ENCODE peak calls at places on chromosomes 16 and 17, in four cellular contexts. Y, L, S and I are unnamed samples.

GRCh38 chr17:18100616-18101015 is 7.9 kb upstream of the MYO15A start:
- DNase-seq in Y (no peak), L (no peak), S (no peak), I (no peak)

GRCh38 chr16:57149391-57149790 is 36.4 kb downstream of the PSME3IP1 start:
- DNase-seq in Y (no peak), L (no peak), S (no peak), I (no peak)

GRCh38 chr17:62724398-62725146 is 83.5 kb downstream of the MARCHF10 start:
- DNase-seq in Y (no peak), L (peak), S (no peak), I (peak)

GRCh38 chr17:60231691-60232090 is 81.9 kb downstream of the CA4 start:
- DNase-seq in Y (no peak), L (no peak), S (no peak), I (peak)

GRCh38 chr17:18002171-18002570 is 29.5 kb downstream of the DRC3 start:
- DNase-seq in Y (no peak), L (no peak), S (no peak), I (no peak)

GRCh38 chr17:5557485-5557884 is 26.8 kb downstream of the NLRP1 start:
- DNase-seq in Y (no peak), L (no peak), S (no peak), I (peak)

GRCh38 chr17:57940653-57941329 is 14.4 kb downstream of the CUEDC1 start:
- DNase-seq in Y (no peak), L (no peak), S (no peak), I (no peak)

GRCh38 chr17:82358467-82359350 is at the start of gene TEX19:
- DNase-seq in Y (peak), L (no peak), S (no peak), I (no peak)

GRCh38 chr17:62653002-62653830 is 25.7 kb downstream of the MRC2 start:
- DNase-seq in Y (peak), L (peak), S (peak), I (no peak)

GRCh38 chr17:47725446-47726109 is 7.5 kb upstream of the TBX21 start:
- DNase-seq in Y (no peak), L (no peak), S (no peak), I (no peak)

GRCh38 chr16:3819741-3820724 is 60.5 kb downstream of the CREBBP start:
- DNase-seq in Y (no peak), L (no peak), S (no peak), I (peak)

GRCh38 chr17:77474292-77474988 is 333.7 kb downstream of the SEC14L1 start:
- DNase-seq in Y (no peak), L (no peak), S (no peak), I (no peak)

GRCh38 chr17:15039366-15039765 is 225.8 kb downstream of the PMP22 start:
- DNase-seq in Y (no peak), L (no peak), S (no peak), I (peak)

GRCh38 chr17:40779181-40779909 is 3.0 kb downstream of the KRT27 start:
- DNase-seq in Y (peak), L (no peak), S (no peak), I (peak)

GRCh38 chr16:27813591-27813990 is 249.9 kb downstream of the GSG1L start:
- DNase-seq in Y (no peak), L (no peak), S (no peak), I (no peak)

GRCh38 chr17:72588961-72589360 is 468.1 kb downstream of the SOX9 start:
- DNase-seq in Y (no peak), L (peak), S (no peak), I (peak)

GRCh38 chr16:813204-813915 is 12.8 kb upstream of the GNG13 start:
- DNase-seq in Y (peak), L (no peak), S (no peak), I (no peak)

GRCh38 chr16:3004781-3005284 is 7.9 kb upstream of the CLDN9 start:
- DNase-seq in Y (peak), L (peak), S (no peak), I (no peak)

GRCh38 chr16:5024632-5025031 is 9.1 kb downstream of the NAGPA start:
- DNase-seq in Y (peak), L (no peak), S (no peak), I (peak)

GRCh38 chr17:68239967-68240366 is 7.9 kb upstream of the AMZ2 start:
- DNase-seq in Y (no peak), L (no peak), S (no peak), I (no peak)

GRCh38 chr16:30185141-30185682 is 1.8 kb downstream of the CORO1A start:
- DNase-seq in Y (no peak), L (peak), S (no peak), I (no peak)

GRCh38 chr17:357634-358033 is 5.0 kb upstream of the RPH3AL start:
- DNase-seq in Y (no peak), L (no peak), S (no peak), I (no peak)

GRCh38 chr16:54462151-54462651 is 175.6 kb upstream of the IRX3 start:
- DNase-seq in Y (no peak), L (no peak), S (no peak), I (no peak)

GRCh38 chr17:74893936-74894671 is 671 bp upstream of the FADS6 start:
- DNase-seq in Y (no peak), L (no peak), S (no peak), I (no peak)
- H3K4me3 ChIP-seq in Y (peak), L (no peak), S (no peak), I (no peak)

GRCh38 chr17:7583253-7584109 is at the start of gene MPDU1:
- DNase-seq in Y (peak), L (peak), S (peak), I (peak)
- TF ChIP-seq CTCF in Y (no peak), L (no peak), S (no peak), I (no peak)

DNA sequence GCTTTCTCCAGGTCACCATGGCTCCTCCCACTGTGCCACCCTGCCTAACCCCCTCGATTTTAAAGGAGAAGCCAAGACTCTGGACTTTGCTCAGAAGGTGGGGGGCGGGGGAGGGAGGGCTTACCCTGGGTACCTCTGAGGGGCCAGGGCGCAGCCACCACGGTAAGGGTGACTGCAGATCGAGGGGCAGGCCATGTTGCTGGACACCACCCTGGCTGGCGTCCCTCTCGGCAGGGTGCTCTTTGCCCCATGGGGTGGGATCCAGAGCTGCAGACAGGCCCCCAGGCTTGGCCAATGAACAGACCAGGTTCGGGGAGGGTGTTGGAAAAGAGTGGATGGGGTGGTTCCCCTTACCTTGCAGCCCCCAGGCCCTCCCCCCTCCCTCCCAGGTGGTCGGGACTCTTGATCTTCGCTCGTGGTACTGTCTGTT is 392 bp upstream of the GRB7 start:
- DNase-seq in Y (no peak), L (no peak), S (no peak), I (no peak)
- H3K4me3 ChIP-seq in Y (peak), L (peak), S (no peak), I (peak)

DNA sequence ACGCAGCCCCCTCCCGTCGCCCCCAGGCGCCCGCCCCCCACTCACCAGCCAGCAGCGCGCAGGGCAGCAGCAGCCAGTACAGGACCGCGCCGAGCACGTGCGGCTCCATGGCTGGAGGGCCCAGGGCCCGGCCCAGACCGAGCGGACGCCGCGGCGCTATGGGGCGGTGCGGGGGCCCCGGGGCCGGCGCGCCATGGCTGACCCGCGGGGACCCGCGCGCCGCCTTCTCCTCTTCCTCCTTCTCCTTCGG is 239 bp downstream of the PIEZO1 start:
- DNase-seq in Y (peak), L (no peak), S (no peak), I (no peak)
- TF ChIP-seq CTCF in Y (no peak), L (no peak), S (no peak), I (no peak)

GRCh38 chr16:83925957-83926725 is 26.9 kb upstream of the OSGIN1 start:
- DNase-seq in Y (no peak), L (no peak), S (no peak), I (no peak)
- H3K4me3 ChIP-seq in Y (no peak), L (no peak), S (no peak), I (no peak)

DNA sequence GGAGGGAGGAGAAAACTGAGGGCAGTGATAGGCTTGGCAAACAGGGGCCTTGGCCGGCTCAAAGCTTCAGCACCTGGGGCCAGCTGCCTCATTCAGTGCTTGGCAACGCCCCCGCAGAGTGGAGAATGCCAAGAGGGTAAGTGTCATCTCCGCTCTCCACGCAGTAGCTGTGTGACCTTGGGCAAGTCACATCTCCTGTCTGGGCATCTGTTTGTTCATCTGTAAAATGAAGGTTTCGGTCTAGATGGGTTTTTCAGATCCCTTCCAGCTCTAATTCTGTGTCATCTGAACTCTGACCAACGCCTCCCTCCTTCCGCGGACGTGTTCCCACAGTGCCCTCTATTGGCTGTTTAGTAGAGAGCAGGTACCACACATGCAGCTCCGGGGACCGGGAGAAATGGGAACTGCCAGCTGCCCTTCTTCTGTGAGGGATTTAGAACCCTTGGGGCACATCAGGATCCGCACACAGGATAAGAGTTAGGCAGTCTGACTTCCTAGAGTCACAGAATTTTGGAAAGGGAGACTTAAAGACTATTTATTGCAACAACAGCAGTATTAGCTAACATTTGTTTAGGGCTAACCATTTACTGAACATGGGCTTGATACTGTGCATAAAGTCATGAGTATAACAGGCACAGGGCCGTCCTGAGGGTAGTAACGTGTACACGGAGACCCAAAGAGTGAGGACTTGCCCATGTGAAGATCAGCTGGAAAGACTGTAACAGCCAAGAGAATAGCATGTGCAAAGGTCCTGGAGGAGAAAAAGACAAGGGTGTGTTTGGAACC is 26.8 kb downstream of the GP2 start:
- DNase-seq in Y (peak), L (peak), S (no peak), I (peak)
- TF ChIP-seq CTCF in Y (peak), L (peak), S (peak), I (peak)

DNA sequence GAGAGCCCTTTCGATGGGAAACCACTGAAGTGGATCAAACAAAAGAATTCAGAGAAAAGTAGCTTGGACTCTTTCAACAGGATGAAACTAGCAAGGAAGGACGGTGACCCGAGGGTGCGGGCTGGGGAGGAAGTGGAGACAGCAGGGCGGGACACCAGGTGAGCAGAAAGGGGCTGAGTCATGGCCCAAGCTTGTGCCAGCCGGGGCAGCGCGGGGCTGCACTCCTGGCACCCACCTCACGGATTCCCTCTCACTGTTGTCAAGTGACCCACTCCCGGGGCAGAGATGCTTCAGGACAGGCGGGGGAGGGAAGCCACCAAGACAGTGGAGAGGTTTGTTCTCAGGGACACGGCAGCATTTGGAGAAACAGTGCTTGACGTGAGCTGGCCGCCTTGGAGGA is 10.7 kb upstream of the RNF222 start:
- DNase-seq in Y (peak), L (peak), S (no peak), I (peak)
- H3K4me3 ChIP-seq in Y (no peak), L (no peak), S (no peak), I (no peak)

DNA sequence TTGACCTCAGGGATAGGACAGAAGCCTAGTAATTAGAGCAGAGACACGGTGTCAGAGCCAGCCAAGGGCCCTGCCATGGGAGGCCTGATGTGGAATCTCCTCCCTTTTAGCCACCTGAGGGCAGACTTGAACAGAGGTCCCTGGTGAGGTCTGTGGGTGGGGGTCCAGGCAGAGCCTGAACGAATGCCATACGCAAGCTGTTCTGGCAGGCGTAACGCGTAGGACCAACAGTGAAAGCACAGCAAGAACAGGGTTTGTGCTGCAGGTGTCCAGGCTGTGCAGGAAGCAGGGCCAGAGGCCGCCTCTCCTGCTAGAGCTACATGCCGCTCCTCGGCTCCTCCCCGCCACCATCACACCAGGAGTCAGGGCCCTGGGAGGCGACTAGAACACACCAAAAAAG is 81.9 kb upstream of the TBX2 start:
- DNase-seq in Y (no peak), L (no peak), S (no peak), I (no peak)
- TF ChIP-seq CTCF in Y (peak), L (no peak), S (no peak), I (no peak)

GRCh38 chr16:10180042-10180770 is 2.0 kb downstream of the GRIN2A start:
- DNase-seq in Y (no peak), L (no peak), S (no peak), I (no peak)
- H3K4me3 ChIP-seq in Y (peak), L (no peak), S (peak), I (no peak)